ENCODE peak calls at places on chromosome 2, in five cellular contexts. D is Kasumi-1, B is NCI-H748 treated with DMSO at 0.1 percent for 48 hours, M is omental fat pad, R is choroid plexus epithelial cell. F is an unnamed sample.

GRCh38 chr2:36322108-36322507 is 33.5 kb upstream of the CRIM1 start:
- DNase-seq in R (peak), B (no peak), M (no peak), D (peak), F (peak)

GRCh38 chr2:44932564-44933392 is 8.7 kb upstream of the SIX3 start:
- DNase-seq in R (no peak), D (no peak), M (no peak), B (no peak), F (no peak)

GRCh38 chr2:61733563-61733962 is 120.3 kb downstream of the FAM161A start:
- DNase-seq in R (peak), D (no peak), M (no peak), B (no peak), F (no peak)

GRCh38 chr2:235740821-235741220 is 247.0 kb downstream of the AGAP1 start:
- DNase-seq in D (no peak), R (peak), B (peak), M (no peak), F (peak)

GRCh38 chr2:102313950-102314349 is 2.6 kb downstream of the IL1RL1 start:
- DNase-seq in M (no peak), R (peak), B (no peak), D (no peak), F (no peak)

GRCh38 chr2:137951606-137952005 is 12.7 kb upstream of the HNMT start:
- DNase-seq in R (peak), B (no peak), D (no peak), M (no peak), F (peak)

GRCh38 chr2:168211664-168212163 is 35.7 kb downstream of the STK39 start:
- DNase-seq in B (no peak), D (no peak), R (no peak), M (no peak), F (no peak)

GRCh38 chr2:12835733-12836132 is 119.0 kb downstream of the TRIB2 start:
- DNase-seq in D (peak), B (no peak), R (no peak), M (no peak), F (no peak)

GRCh38 chr2:222355860-222356259 is 57.1 kb upstream of the PAX3 start:
- DNase-seq in M (no peak), B (no peak), R (no peak), D (no peak), F (no peak)

GRCh38 chr2:191145769-191146471 is 4.9 kb downstream of the STAT4 start:
- DNase-seq in D (no peak), M (no peak), R (no peak), B (no peak), F (no peak)

GRCh38 chr2:209425082-209426071 is 1.5 kb downstream of the MAP2 start:
- DNase-seq in R (peak), D (peak), B (peak), M (no peak), F (peak)

GRCh38 chr2:174243812-174244211 is 4.5 kb downstream of the OLA1 start:
- DNase-seq in B (no peak), R (no peak), M (no peak), D (no peak), F (no peak)

GRCh38 chr2:241741016-241741415 is 6.6 kb downstream of the D2HGDH start:
- DNase-seq in B (no peak), R (no peak), D (no peak), M (no peak), F (peak)

GRCh38 chr2:236794558-236794957 is 224.9 kb downstream of the ACKR3 start:
- DNase-seq in M (no peak), B (no peak), D (no peak), R (no peak), F (no peak)

GRCh38 chr2:8003462-8004075 is 678.3 kb upstream of the ID2 start:
- DNase-seq in B (peak), M (no peak), D (no peak), R (peak), F (peak)

GRCh38 chr2:75328156-75328555 is 128.8 kb upstream of the TACR1 start:
- DNase-seq in B (no peak), M (no peak), R (no peak), D (no peak), F (no peak)

GRCh38 chr2:217934321-217935131 is 68.3 kb downstream of the TNS1 start:
- DNase-seq in M (peak), R (peak), D (peak), B (no peak), F (peak)

GRCh38 chr2:196587739-196588138 is 51.8 kb upstream of the CCDC150 start:
- DNase-seq in D (no peak), M (no peak), R (no peak), B (no peak), F (no peak)

GRCh38 chr2:33131820-33132219 is 185.1 kb downstream of the LTBP1 start:
- DNase-seq in D (no peak), B (no peak), R (no peak), M (no peak), F (no peak)

GRCh38 chr2:158297606-158298005 is 158.9 kb downstream of the CCDC148 start:
- DNase-seq in B (no peak), D (peak), M (no peak), R (no peak), F (peak)

GRCh38 chr2:172066394-172066863 is 18.9 kb upstream of the DLX1 start:
- DNase-seq in R (no peak), D (no peak), B (no peak), M (no peak), F (no peak)

GRCh38 chr2:45983213-45983612 is 314.0 kb upstream of the EPAS1 start:
- DNase-seq in D (no peak), B (no peak), R (no peak), M (no peak), F (no peak)

GRCh38 chr2:219010162-219010756 is 17.0 kb upstream of the CRYBA2 start:
- DNase-seq in R (peak), M (no peak), D (no peak), B (peak), F (no peak)